ENCODE peak calls at places on chromosomes 4 and X, in four cellular contexts. X, K, A and C are unnamed samples.

GRCh38 chr4:46389301-46389761 is 597 bp downstream of the GABRA2 start:
- DNase-seq in A (no peak), K (no peak), X (no peak), C (no peak)

GRCh38 chr4:174873931-174874330 is 44.2 kb upstream of the ADAM29 start:
- DNase-seq in X (no peak), A (peak), K (peak), C (peak)

GRCh38 chr4:136690363-136690762 is 841.9 kb downstream of the PCDH18 start:
- DNase-seq in X (no peak), K (no peak), A (no peak), C (no peak)

GRCh38 chrX:130295519-130296314 is 27.0 kb upstream of the ZNF280C start:
- DNase-seq in A (no peak), X (no peak), K (peak), C (no peak)

GRCh38 chr4:48100248-48100647 is 33.8 kb downstream of the TXK start:
- DNase-seq in X (no peak), A (no peak), K (no peak), C (no peak)

GRCh38 chrX:74248889-74249288 is 55.1 kb upstream of the ZCCHC13 start:
- DNase-seq in X (no peak), K (no peak), A (no peak), C (no peak)

GRCh38 chrX:130393451-130394074 is 8.1 kb upstream of the GPR119 start:
- DNase-seq in X (no peak), A (peak), K (peak), C (peak)

GRCh38 chr4:112145326-112145819 is at the start of gene FAM241A:
- DNase-seq in A (peak), K (peak), X (peak), C (peak)

GRCh38 chrX:20399728-20400414 is 133.2 kb upstream of the RPS6KA3 start:
- DNase-seq in A (no peak), K (no peak), X (no peak), C (no peak)

GRCh38 chr4:65535128-65535527 is 135.2 kb downstream of the EPHA5 start:
- DNase-seq in K (no peak), X (no peak), A (no peak), C (no peak)

GRCh38 chr4:176425035-176425434 is 105.3 kb downstream of the SPCS3 start:
- DNase-seq in K (peak), A (no peak), X (no peak), C (no peak)

GRCh38 chr4:147761218-147761883 is 29.5 kb downstream of the ARHGAP10 start:
- DNase-seq in A (peak), K (no peak), X (no peak), C (no peak)

GRCh38 chrX:150482537-150483217 is 85.7 kb upstream of the MTM1 start:
- DNase-seq in K (peak), A (peak), X (peak), C (no peak)

GRCh38 chr4:15961778-15962510 is 1.0 kb downstream of the FGFBP2 start:
- DNase-seq in X (no peak), A (no peak), K (no peak), C (no peak)

GRCh38 chr4:52241916-52242315 is 190.8 kb downstream of the SPATA18 start:
- DNase-seq in K (peak), A (no peak), X (no peak), C (no peak)

GRCh38 chr4:129804458-129804981 is 708.6 kb downstream of the C4orf33 start:
- DNase-seq in X (no peak), A (no peak), K (no peak), C (no peak)

GRCh38 chr4:170047774-170048354 is 21.7 kb upstream of the MFAP3L start:
- DNase-seq in K (peak), X (no peak), A (peak), C (peak)

GRCh38 chrX:30513284-30513683 is 64.3 kb downstream of the TASL start:
- DNase-seq in K (no peak), X (no peak), A (peak), C (peak)

GRCh38 chr4:100366213-100366612 is 151.6 kb downstream of the EMCN start:
- DNase-seq in X (no peak), K (no peak), A (peak), C (no peak)

GRCh38 chr4:37675587-37676290 is 10.4 kb downstream of the RELL1 start:
- DNase-seq in A (peak), K (peak), X (no peak), C (peak)